ENCODE peak calls at places on chromosomes 4 and X, in five cellular contexts. U is A549, A is HepG2, C is H1, S is GM12878. J is an unnamed sample.

GRCh38 chrX:71227370-71228062 is 4.5 kb downstream of the GJB1 start:
- DNase-seq in C (no peak), S (no peak), A (peak; percentile 76), U (no peak), J (peak; percentile 23)

GRCh38 chr4:156228706-156229105 is 275.0 kb upstream of the CTSO start:
- DNase-seq in C (no peak), U (no peak), S (no peak), A (no peak), J (no peak)

GRCh38 chr4:150149381-150149780 is 71.1 kb downstream of the DCLK2 start:
- DNase-seq in S (no peak), U (no peak), A (no peak), C (no peak), J (no peak)

GRCh38 chrX:131288188-131288587 is 918 bp downstream of the IGSF1 start:
- DNase-seq in A (no peak), C (no peak), U (no peak), S (no peak), J (no peak)

GRCh38 chr4:102734591-102735385 is 26.0 kb downstream of the MANBA start:
- DNase-seq in S (peak; percentile 39), C (no peak), A (peak; percentile 65), U (no peak), J (peak; percentile 59)

GRCh38 chrX:1139101-1139500 is 73.3 kb downstream of the CRLF2 start:
- DNase-seq in A (no peak), C (no peak), S (no peak), U (no peak), J (no peak)

GRCh38 chr4:849478-850175 is 23.7 kb upstream of the CPLX1 start:
- DNase-seq in U (no peak), A (no peak), C (no peak), S (no peak), J (no peak)

GRCh38 chrX:149036086-149036485 is 469.0 kb downstream of the IDS start:
- DNase-seq in A (no peak), U (no peak), C (no peak), S (no peak), J (no peak)

GRCh38 chr4:99863804-99864203 is 30.4 kb downstream of the LAMTOR3 start:
- DNase-seq in A (no peak), S (no peak), U (no peak), C (no peak), J (no peak)

GRCh38 chrX:41333994-41334865 is at the start of gene DDX3X:
- DNase-seq in U (peak; percentile 58), S (peak; percentile 44), A (peak; percentile 45), C (no peak), J (peak; percentile 73)

GRCh38 chrX:49106930-49107329 is 16.6 kb downstream of the GPKOW start:
- DNase-seq in U (peak; percentile 26), A (peak; percentile 54), S (no peak), C (no peak), J (no peak)
- TF ChIP-seq HDAC2 in U (no peak), A (no peak), S (no peak), C (no peak), J (no peak)

GRCh38 chr4:79445371-79445781 is 37.3 kb upstream of the GK2 start:
- DNase-seq in S (no peak), A (no peak), C (no peak), U (no peak), J (no peak)

GRCh38 chr4:79442422-79442821 is 34.4 kb upstream of the GK2 start:
- DNase-seq in A (no peak), C (no peak), U (no peak), S (no peak), J (no peak)

DNA sequence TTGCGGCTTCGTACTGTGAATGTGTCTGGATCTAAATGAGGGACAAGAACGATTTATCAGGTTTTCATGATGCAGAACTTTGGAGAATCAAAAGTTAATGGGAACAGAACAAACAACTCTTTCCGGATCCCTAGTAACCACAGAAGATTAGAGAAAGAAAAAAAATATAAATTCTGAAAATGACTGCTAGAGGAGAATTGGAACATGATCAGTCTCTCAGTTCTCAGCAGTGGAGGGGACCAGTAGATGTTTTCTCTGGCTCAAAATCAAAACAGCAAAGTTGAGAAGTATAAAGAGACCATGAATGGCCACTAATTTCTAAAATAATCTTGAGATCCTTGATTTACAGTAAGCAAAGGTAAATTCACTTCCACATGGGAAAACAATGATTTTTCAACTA is 38.1 kb upstream of the GK2 start:
- DNase-seq in C (no peak), S (no peak), U (no peak), A (no peak), J (no peak)
- TF ChIP-seq HDAC2 in C (no peak), S (no peak), U (no peak), A (no peak), J (no peak)

DNA sequence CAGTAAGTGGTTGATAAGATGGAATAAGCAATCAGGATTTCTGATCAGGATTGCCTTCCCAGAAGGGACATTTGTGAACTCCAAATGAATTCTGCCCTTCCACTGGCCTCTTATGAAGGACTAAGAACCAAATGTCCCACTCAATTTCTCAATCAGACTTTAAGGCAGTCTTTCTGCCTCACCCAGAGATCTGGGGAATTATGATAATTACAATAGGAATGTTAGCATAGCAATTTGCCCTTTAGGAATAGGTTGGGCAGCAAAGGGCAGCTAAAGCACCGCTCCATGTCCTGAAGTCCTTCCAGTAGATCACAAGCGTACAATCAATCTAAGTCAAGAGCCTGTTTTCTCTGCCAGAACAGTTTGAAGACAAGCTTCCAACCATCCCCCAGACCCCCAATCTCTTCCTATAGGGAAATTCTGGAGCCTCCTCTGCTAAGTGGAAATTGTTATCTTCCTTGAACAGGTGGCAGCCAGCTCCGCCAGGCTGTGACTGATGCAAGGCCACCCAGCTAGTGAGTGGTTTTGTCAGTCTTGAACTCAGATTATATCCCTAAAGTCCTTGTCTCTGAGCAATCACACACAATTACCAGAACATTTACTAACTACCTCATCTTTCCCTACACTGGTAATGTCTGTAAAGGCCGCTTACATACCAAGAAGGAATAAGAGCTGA is 18.6 kb downstream of the NKX3-2 start:
- DNase-seq in C (no peak), S (no peak), U (no peak), A (no peak), J (peak; percentile 28)
- TF ChIP-seq HDAC2 in C (no peak), S (no peak), U (no peak), A (no peak), J (no peak)

DNA sequence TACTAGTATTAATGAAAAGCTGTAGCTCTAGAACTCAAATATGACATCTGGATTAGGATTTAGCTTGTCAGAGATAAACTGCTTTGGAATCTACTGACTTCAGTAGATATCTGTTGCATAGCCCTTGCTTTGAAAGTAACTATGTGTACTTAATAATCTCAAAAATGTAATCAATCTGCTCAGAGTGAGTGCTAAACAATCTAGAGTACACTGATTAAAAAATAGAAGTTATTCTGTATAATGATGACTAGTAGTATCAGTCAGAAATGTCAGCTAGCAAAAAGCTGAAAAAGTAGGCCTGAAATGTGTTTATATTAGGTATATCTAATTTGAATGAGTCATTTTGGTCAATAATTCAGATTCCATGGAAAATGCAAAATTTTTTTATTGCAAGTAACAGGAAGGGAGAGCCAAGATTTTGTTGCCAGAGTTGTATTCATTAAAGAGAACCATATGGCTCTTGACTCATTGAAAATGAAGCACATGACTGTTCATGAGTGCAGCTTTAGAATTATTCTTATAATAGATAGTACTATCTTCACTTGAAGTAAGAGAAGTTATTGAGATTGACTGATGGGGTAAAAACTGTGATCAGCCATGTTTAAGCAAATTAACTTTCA is 20.0 kb downstream of the CLCN3 start:
- DNase-seq in S (no peak), A (no peak), C (no peak), U (no peak), J (no peak)
- TF ChIP-seq HDAC2 in S (no peak), A (no peak), C (no peak), U (no peak), J (no peak)

GRCh38 chr4:11471613-11472012 is 42.9 kb upstream of the HS3ST1 start:
- DNase-seq in S (peak; percentile 39), A (no peak), U (no peak), C (no peak), J (no peak)
- TF ChIP-seq HDAC2 in S (no peak), A (no peak), U (no peak), C (no peak), J (no peak)

DNA sequence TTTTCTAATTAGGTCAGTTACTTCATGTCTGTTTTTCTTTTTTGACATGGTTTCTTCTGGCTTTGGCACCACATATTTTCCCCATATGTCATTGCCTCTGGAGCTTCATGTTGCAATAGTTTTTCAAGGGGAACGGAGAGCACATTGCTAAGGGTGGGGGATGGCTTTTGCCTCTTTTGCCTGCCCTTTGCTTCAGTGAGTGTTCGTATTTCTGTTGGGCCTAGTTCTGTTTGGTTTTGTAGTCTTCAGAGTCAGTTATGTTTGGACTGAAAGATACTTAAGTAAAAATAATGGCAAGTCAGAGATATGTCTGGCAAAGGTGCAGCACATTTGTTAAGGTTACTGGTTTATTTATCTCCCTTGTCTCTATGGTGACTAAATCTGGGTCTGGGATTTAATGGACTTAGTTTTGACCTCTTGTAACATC is 29.1 kb downstream of the FHL1 start:
- DNase-seq in A (no peak), S (no peak), U (no peak), C (no peak), J (no peak)
- TF ChIP-seq HDAC2 in A (no peak), S (no peak), U (no peak), C (no peak), J (no peak)

DNA sequence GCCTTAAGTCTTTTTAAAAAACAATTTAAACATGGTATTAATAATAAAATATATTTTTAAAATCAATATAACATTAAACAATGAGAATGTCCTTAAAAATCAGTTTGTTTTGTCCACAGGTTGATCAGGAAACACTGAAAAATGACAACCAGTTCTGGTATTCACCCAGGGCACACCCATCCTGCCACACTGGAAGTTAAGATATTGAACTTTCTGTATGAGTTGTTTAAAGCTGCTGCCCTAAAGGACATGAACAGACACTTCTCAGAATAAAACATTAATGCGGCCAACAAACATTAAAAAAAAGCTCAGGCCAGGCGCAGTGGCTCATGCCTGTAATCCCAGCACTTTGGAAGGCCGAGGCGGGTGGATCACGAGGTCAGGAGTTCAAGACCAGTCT is 15.0 kb upstream of the HOPX start:
- DNase-seq in U (no peak), C (no peak), S (no peak), A (no peak), J (no peak)
- TF ChIP-seq HDAC2 in U (no peak), C (no peak), S (no peak), A (no peak), J (no peak)

J was measured in K562.